ENCODE peak calls at places on chromosomes 6 and 20, in four cellular contexts. One of them, this sample, is unnamed.

GRCh38 chr6:73285674-73286283 is 22.8 kb upstream of the KHDC1 start:
- DNase-seq in IMR-90: peak; percentile 76
- DNase-seq in GM12878: no peak
- DNase-seq in K562: peak; percentile 75
- DNase-seq in this sample: peak; percentile 60

GRCh38 chr6:41505084-41506049 is 40.8 kb upstream of the FOXP4 start:
- DNase-seq in IMR-90: peak; percentile 88
- DNase-seq in GM12878: no peak
- DNase-seq in K562: no peak
- DNase-seq in this sample: peak; percentile 58

GRCh38 chr6:84763397-84764331 is 734 bp downstream of the TBX18 start:
- DNase-seq in IMR-90: peak; percentile 14
- DNase-seq in GM12878: no peak
- DNase-seq in K562: peak; percentile 92
- DNase-seq in this sample: peak; percentile 89

GRCh38 chr20:10788877-10789276 is 115.1 kb upstream of the JAG1 start:
- DNase-seq in IMR-90: no peak
- DNase-seq in GM12878: no peak
- DNase-seq in K562: no peak
- DNase-seq in this sample: no peak

GRCh38 chr20:63751471-63752271 is 12.1 kb downstream of the SLC2A4RG start:
- DNase-seq in IMR-90: no peak
- DNase-seq in GM12878: no peak
- DNase-seq in K562: no peak
- DNase-seq in this sample: no peak

GRCh38 chr6:30880563-30881252 is 3.6 kb upstream of the DDR1 start:
- DNase-seq in IMR-90: no peak
- DNase-seq in GM12878: no peak
- DNase-seq in K562: no peak
- DNase-seq in this sample: no peak

GRCh38 chr20:57165427-57166004 is 100.9 kb downstream of the BMP7 start:
- DNase-seq in IMR-90: no peak
- DNase-seq in GM12878: no peak
- DNase-seq in K562: no peak
- DNase-seq in this sample: no peak

GRCh38 chr6:150685860-150686259 is 86.2 kb downstream of the PLEKHG1 start:
- DNase-seq in IMR-90: peak; percentile 1
- DNase-seq in GM12878: peak; percentile 11
- DNase-seq in K562: peak; percentile 78
- DNase-seq in this sample: peak; percentile 23

GRCh38 chr20:37630161-37630560 is 63.7 kb upstream of the CTNNBL1 start:
- DNase-seq in IMR-90: no peak
- DNase-seq in GM12878: no peak
- DNase-seq in K562: no peak
- DNase-seq in this sample: no peak

GRCh38 chr6:71181565-71181964 is 107.0 kb upstream of the OGFRL1 start:
- DNase-seq in IMR-90: peak; percentile 87
- DNase-seq in GM12878: no peak
- DNase-seq in K562: no peak
- DNase-seq in this sample: no peak

GRCh38 chr6:157592566-157592965 is 211.6 kb downstream of the ZDHHC14 start:
- DNase-seq in IMR-90: no peak
- DNase-seq in GM12878: no peak
- DNase-seq in K562: peak; percentile 61
- DNase-seq in this sample: no peak

GRCh38 chr6:129500958-129501381 is 209.0 kb downstream of the ARHGAP18 start:
- DNase-seq in IMR-90: peak; percentile 7
- DNase-seq in GM12878: no peak
- DNase-seq in K562: peak; percentile 54
- DNase-seq in this sample: peak; percentile 20

GRCh38 chr6:134288538-134289203 is 29.2 kb downstream of the SGK1 start:
- DNase-seq in IMR-90: peak; percentile 94
- DNase-seq in GM12878: no peak
- DNase-seq in K562: no peak
- DNase-seq in this sample: peak; percentile 74

GRCh38 chr20:36273414-36274247 is 32.5 kb upstream of the DLGAP4 start:
- DNase-seq in IMR-90: peak; percentile 16
- DNase-seq in GM12878: no peak
- DNase-seq in K562: no peak
- DNase-seq in this sample: peak; percentile 26

GRCh38 chr20:63553933-63554290 is at the start of gene FNDC11:
- DNase-seq in IMR-90: no peak
- DNase-seq in GM12878: no peak
- DNase-seq in K562: peak; percentile 72
- DNase-seq in this sample: no peak

GRCh38 chr6:74073429-74073828 is 377.4 kb downstream of the CD109 start:
- DNase-seq in IMR-90: peak; percentile 90
- DNase-seq in GM12878: no peak
- DNase-seq in K562: no peak
- DNase-seq in this sample: no peak

GRCh38 chr6:31701666-31702420 is 1.3 kb downstream of the ABHD16A start:
- DNase-seq in IMR-90: peak; percentile 41
- DNase-seq in GM12878: no peak
- DNase-seq in K562: no peak
- DNase-seq in this sample: peak; percentile 8

GRCh38 chr6:7311920-7312615 is 931 bp downstream of the SSR1 start:
- DNase-seq in IMR-90: peak; percentile 35
- DNase-seq in GM12878: no peak
- DNase-seq in K562: no peak
- DNase-seq in this sample: peak; percentile 65

GRCh38 chr6:150320450-150320849 is 48.4 kb upstream of the IYD start:
- DNase-seq in IMR-90: no peak
- DNase-seq in GM12878: no peak
- DNase-seq in K562: peak; percentile 33
- DNase-seq in this sample: no peak

GRCh38 chr20:1469306-1469905 is 2.8 kb upstream of the NSFL1C start:
- DNase-seq in IMR-90: no peak
- DNase-seq in GM12878: no peak
- DNase-seq in K562: no peak
- DNase-seq in this sample: no peak

GRCh38 chr6:15776458-15776980 is 113.7 kb upstream of the DTNBP1 start:
- DNase-seq in IMR-90: no peak
- DNase-seq in GM12878: peak; percentile 55
- DNase-seq in K562: no peak
- DNase-seq in this sample: no peak
- TF ChIP-seq FOS in IMR-90: no peak
- TF ChIP-seq FOS in GM12878: no peak
- TF ChIP-seq FOS in K562: no peak
- TF ChIP-seq FOS in this sample: no peak

DNA sequence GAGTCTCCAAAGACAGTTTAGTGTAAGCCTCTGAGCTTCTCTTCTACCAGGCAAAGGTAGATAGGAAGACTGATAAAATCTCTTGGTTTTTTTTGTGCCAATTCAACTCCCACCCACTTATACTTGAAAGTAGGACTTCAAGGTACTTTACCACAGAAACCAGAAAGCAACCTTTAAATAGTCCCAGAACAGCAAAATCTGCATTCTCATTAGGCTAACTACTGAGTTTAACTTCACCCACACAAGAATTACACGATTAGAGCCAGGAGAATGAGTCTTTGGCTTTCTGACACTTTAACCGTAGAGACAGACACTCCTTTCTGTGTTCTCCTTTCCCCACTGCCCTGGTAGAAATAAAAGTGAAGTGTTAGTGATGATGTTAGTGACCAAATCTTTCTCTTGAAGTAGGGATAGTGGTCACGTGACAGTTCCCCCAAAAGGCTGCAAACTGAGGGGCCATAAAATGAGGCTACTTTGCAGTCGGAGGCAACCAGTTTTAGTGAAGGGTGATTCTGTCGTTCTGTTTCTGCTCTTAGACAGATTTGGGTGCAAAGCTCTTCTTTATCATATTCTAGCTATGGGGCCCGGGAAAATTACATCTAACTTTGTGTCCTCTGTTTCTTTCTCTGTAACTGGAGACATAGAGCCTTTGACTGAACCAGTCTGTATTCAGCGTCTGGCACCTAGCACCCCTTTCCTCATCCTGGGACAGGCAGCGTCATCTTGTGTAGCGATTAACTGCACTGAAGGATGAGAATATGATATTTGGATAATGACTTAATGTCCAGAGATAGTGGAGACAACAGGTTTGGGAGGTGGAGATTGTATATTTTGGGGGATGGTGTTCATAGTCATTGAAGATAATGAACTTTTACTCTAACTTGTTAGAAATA is 206.4 kb upstream of the CITED2 start:
- DNase-seq in IMR-90: no peak
- DNase-seq in GM12878: peak; percentile 56
- DNase-seq in K562: no peak
- DNase-seq in this sample: no peak
- TF ChIP-seq FOS in IMR-90: no peak
- TF ChIP-seq FOS in GM12878: no peak
- TF ChIP-seq FOS in K562: no peak
- TF ChIP-seq FOS in this sample: no peak

GRCh38 chr6:37802810-37803209 is 16.7 kb upstream of the ZFAND3 start:
- DNase-seq in IMR-90: no peak
- DNase-seq in GM12878: no peak
- DNase-seq in K562: no peak
- DNase-seq in this sample: no peak

GRCh38 chr6:37798436-37799262 is 20.9 kb upstream of the ZFAND3 start:
- DNase-seq in IMR-90: no peak
- DNase-seq in GM12878: no peak
- DNase-seq in K562: no peak
- DNase-seq in this sample: no peak

GRCh38 chr6:37800904-37801669 is 18.4 kb upstream of the ZFAND3 start:
- DNase-seq in IMR-90: no peak
- DNase-seq in GM12878: no peak
- DNase-seq in K562: no peak
- DNase-seq in this sample: no peak

GRCh38 chr6:37794825-37795224 is 24.7 kb upstream of the ZFAND3 start:
- DNase-seq in IMR-90: peak; percentile 64
- DNase-seq in GM12878: no peak
- DNase-seq in K562: no peak
- DNase-seq in this sample: no peak

DNA sequence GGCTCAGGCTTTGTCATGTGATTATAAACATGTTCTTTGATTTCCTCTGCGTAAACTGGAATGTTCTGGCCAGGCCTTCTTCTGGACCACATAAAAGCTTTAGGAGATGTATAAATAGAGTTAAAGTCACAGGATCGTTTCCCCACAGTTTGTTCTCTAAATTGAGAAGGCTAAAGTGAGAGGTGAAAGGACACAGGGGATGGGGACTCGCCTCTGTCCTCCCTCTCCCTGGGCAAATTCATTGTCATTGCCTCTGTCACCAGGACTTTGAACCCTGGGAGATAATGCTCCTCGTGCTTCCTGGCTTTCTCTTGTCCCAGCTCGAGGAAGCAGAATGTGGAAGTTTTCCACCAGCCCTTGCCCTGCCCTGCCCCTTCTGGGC is 20.3 kb upstream of the ZFAND3 start:
- DNase-seq in IMR-90: no peak
- DNase-seq in GM12878: no peak
- DNase-seq in K562: no peak
- DNase-seq in this sample: no peak
- TF ChIP-seq FOS in IMR-90: no peak
- TF ChIP-seq FOS in GM12878: no peak
- TF ChIP-seq FOS in K562: no peak
- TF ChIP-seq FOS in this sample: no peak

GRCh38 chr20:43901296-43901695 is 13.4 kb upstream of the TOX2 start:
- DNase-seq in IMR-90: no peak
- DNase-seq in GM12878: no peak
- DNase-seq in K562: no peak
- DNase-seq in this sample: no peak

GRCh38 chr20:43900496-43900895 is 14.2 kb upstream of the TOX2 start:
- DNase-seq in IMR-90: no peak
- DNase-seq in GM12878: no peak
- DNase-seq in K562: no peak
- DNase-seq in this sample: no peak

GRCh38 chr20:43906505-43907034 is 8.1 kb upstream of the TOX2 start:
- DNase-seq in IMR-90: no peak
- DNase-seq in GM12878: no peak
- DNase-seq in K562: no peak
- DNase-seq in this sample: no peak

GRCh38 chr20:43904778-43905177 is 9.9 kb upstream of the TOX2 start:
- DNase-seq in IMR-90: no peak
- DNase-seq in GM12878: no peak
- DNase-seq in K562: no peak
- DNase-seq in this sample: no peak

DNA sequence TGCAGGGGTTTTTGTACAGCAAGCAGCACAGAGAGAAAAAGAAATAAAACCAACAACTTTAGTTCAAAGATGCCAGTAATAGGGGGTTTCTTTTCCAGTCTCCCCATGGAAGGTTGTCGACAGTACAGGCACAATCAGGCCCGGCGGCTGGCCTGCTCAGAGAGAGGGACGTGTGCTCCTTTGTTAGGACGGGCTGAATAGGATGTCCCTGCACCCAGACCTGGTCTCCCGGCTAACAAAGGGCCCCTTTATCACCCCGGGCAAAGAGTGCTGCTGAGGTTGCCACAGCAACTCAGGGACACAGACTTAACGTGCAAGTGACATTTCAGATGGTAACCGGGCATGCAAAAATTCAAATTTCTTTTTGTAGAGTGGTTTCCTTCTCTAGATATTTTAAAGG is 10.5 kb upstream of the TOX2 start:
- DNase-seq in IMR-90: no peak
- DNase-seq in GM12878: no peak
- DNase-seq in K562: no peak
- DNase-seq in this sample: no peak
- TF ChIP-seq FOS in IMR-90: no peak
- TF ChIP-seq FOS in GM12878: no peak
- TF ChIP-seq FOS in K562: no peak
- TF ChIP-seq FOS in this sample: no peak

DNA sequence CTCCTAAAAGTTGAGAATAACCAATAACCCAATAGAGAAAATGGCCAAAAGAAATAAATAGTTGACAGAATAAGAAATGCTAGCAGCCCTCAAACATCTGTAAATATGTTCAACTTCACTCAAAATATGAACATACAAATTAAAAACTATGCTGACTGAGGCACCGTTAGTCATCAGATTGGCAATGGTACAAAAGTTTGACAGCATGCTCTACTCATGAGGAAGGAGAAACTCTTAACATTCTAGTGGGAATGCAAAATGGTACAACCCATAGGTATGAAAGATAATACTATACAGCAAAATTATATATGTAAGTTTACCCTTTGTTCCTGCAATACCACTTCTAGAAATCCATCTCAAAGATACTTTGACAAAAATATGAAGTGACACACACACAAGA is 1.6 kb upstream of the ZSCAN12 start:
- DNase-seq in IMR-90: peak; percentile 42
- DNase-seq in GM12878: no peak
- DNase-seq in K562: no peak
- DNase-seq in this sample: no peak
- TF ChIP-seq FOS in IMR-90: no peak
- TF ChIP-seq FOS in GM12878: no peak
- TF ChIP-seq FOS in K562: no peak
- TF ChIP-seq FOS in this sample: no peak

GRCh38 chr6:18457065-18457817 is 70.1 kb downstream of the RNF144B start:
- DNase-seq in IMR-90: no peak
- DNase-seq in GM12878: no peak
- DNase-seq in K562: no peak
- DNase-seq in this sample: no peak
- TF ChIP-seq FOS in IMR-90: no peak
- TF ChIP-seq FOS in GM12878: no peak
- TF ChIP-seq FOS in K562: no peak
- TF ChIP-seq FOS in this sample: no peak

GRCh38 chr6:126307859-126308258 is 32.1 kb upstream of the CENPW start:
- DNase-seq in IMR-90: peak; percentile 71
- DNase-seq in GM12878: no peak
- DNase-seq in K562: no peak
- DNase-seq in this sample: peak; percentile 32
- TF ChIP-seq FOS in IMR-90: no peak
- TF ChIP-seq FOS in GM12878: no peak
- TF ChIP-seq FOS in K562: no peak
- TF ChIP-seq FOS in this sample: no peak

This sample was measured in endothelial cell of umbilical vein.